ENCODE peak calls at places on chromosomes 13 and 19, in seven cellular contexts. I, X, Y, K, Z, E and J are unnamed samples.
A peak's percentile ranks its signal among the peaks of the same experiment; 100 is the strongest.

GRCh38 chr13:24698686-24699085 is 18.5 kb downstream of the ATP12A start:
- DNase-seq in Y (no peak), K (no peak), Z (no peak), E (no peak), X (no peak), I (no peak), J (no peak)

GRCh38 chr19:2474232-2475017 is 1.5 kb upstream of the GADD45B start:
- DNase-seq in K (peak; percentile 94), X (peak; percentile 75), I (peak; percentile 94), Z (peak; percentile 81), E (peak; percentile 85), Y (peak; percentile 89), J (peak; percentile 82)

GRCh38 chr19:44552324-44552723 is 22.8 kb upstream of the CEACAM20 start:
- DNase-seq in K (no peak), Z (peak; percentile 15), I (no peak), X (no peak), E (no peak), Y (peak; percentile 29), J (no peak)

GRCh38 chr13:107734891-107735620 is 480.3 kb downstream of the LIG4 start:
- DNase-seq in K (no peak), Z (no peak), Y (no peak), I (no peak), E (no peak), X (no peak), J (no peak)

GRCh38 chr19:48501961-48502719 is 9.5 kb downstream of the LMTK3 start:
- DNase-seq in Y (peak; percentile 45), Z (peak; percentile 82), X (no peak), E (peak; percentile 75), K (peak; percentile 97), I (peak; percentile 77), J (no peak)

GRCh38 chr19:44202470-44202869 is 9.9 kb upstream of the ZNF227 start:
- DNase-seq in E (no peak), Y (peak; percentile 85), I (no peak), X (no peak), K (no peak), Z (no peak), J (no peak)

GRCh38 chr19:33292595-33293254 is 9.6 kb downstream of the CEBPA start:
- DNase-seq in Y (no peak), E (peak; percentile 89), K (no peak), Z (no peak), X (no peak), I (no peak), J (no peak)

GRCh38 chr19:14772467-14772866 is 5.9 kb downstream of the ADGRE2 start:
- DNase-seq in E (peak; percentile 14), K (no peak), I (no peak), X (no peak), Y (no peak), Z (no peak), J (no peak)

GRCh38 chr19:2127758-2128157 is 23.6 kb downstream of the AP3D1 start:
- DNase-seq in X (no peak), Y (no peak), I (no peak), K (no peak), E (no peak), Z (no peak), J (no peak)

GRCh38 chr13:99698816-99699099 is 197.5 kb downstream of the TM9SF2 start:
- DNase-seq in E (no peak), Z (no peak), Y (no peak), I (no peak), X (no peak), K (no peak), J (no peak)

GRCh38 chr19:38606131-38606530 is 11.6 kb downstream of the MAP4K1 start:
- DNase-seq in Z (no peak), E (no peak), I (no peak), Y (no peak), K (no peak), X (no peak), J (peak; percentile 76)

GRCh38 chr13:98978280-98978679 is 416 bp upstream of the DOCK9 start:
- DNase-seq in Y (peak; percentile 65), I (no peak), Z (no peak), E (no peak), K (no peak), X (no peak), J (no peak)

GRCh38 chr19:19409235-19410030 is 4.0 kb downstream of the GATAD2A start:
- DNase-seq in K (no peak), Z (no peak), I (no peak), E (no peak), X (no peak), Y (no peak), J (no peak)

GRCh38 chr19:19405919-19406877 is 723 bp downstream of the GATAD2A start:
- DNase-seq in E (peak; percentile 68), K (peak; percentile 86), X (no peak), Y (peak; percentile 52), Z (peak; percentile 43), I (peak; percentile 60), J (no peak)

GRCh38 chr19:19404879-19405860 is at the start of gene GATAD2A:
- DNase-seq in Z (peak; percentile 81), K (peak; percentile 97), I (peak; percentile 98), X (peak; percentile 93), E (peak; percentile 98), Y (peak; percentile 93), J (peak; percentile 36)

GRCh38 chr19:19407640-19407933 is 2.1 kb downstream of the GATAD2A start:
- DNase-seq in I (no peak), E (no peak), Y (no peak), K (no peak), Z (no peak), X (no peak), J (no peak)

GRCh38 chr19:19406878-19407639 is 1.6 kb downstream of the GATAD2A start:
- DNase-seq in I (peak; percentile 58), Y (peak; percentile 55), Z (peak; percentile 49), K (no peak), X (no peak), E (no peak), J (no peak)
- TF ChIP-seq CTCF in I (no peak), Y (peak; percentile 49), Z (peak; percentile 17), K (no peak), X (peak; percentile 23), E (peak; percentile 40), J (peak; percentile 26)

GRCh38 chr19:40806385-40807146 is 7.6 kb downstream of the EGLN2 start:
- DNase-seq in Y (peak; percentile 99), Z (no peak), I (peak; percentile 85), E (peak; percentile 66), X (peak; percentile 84), K (no peak), J (peak; percentile 70)

GRCh38 chr19:40805258-40805868 is 6.4 kb downstream of the EGLN2 start:
- DNase-seq in Y (no peak), K (no peak), E (peak; percentile 63), Z (no peak), X (no peak), I (peak; percentile 73), J (no peak)

GRCh38 chr19:40808021-40808325 is 9.0 kb downstream of the EGLN2 start:
- DNase-seq in I (no peak), X (no peak), E (no peak), Z (no peak), K (no peak), Y (no peak), J (no peak)

GRCh38 chr19:40808497-40808896 is 9.5 kb downstream of the EGLN2 start:
- DNase-seq in K (no peak), Y (no peak), E (no peak), I (no peak), X (no peak), Z (no peak), J (no peak)

DNA sequence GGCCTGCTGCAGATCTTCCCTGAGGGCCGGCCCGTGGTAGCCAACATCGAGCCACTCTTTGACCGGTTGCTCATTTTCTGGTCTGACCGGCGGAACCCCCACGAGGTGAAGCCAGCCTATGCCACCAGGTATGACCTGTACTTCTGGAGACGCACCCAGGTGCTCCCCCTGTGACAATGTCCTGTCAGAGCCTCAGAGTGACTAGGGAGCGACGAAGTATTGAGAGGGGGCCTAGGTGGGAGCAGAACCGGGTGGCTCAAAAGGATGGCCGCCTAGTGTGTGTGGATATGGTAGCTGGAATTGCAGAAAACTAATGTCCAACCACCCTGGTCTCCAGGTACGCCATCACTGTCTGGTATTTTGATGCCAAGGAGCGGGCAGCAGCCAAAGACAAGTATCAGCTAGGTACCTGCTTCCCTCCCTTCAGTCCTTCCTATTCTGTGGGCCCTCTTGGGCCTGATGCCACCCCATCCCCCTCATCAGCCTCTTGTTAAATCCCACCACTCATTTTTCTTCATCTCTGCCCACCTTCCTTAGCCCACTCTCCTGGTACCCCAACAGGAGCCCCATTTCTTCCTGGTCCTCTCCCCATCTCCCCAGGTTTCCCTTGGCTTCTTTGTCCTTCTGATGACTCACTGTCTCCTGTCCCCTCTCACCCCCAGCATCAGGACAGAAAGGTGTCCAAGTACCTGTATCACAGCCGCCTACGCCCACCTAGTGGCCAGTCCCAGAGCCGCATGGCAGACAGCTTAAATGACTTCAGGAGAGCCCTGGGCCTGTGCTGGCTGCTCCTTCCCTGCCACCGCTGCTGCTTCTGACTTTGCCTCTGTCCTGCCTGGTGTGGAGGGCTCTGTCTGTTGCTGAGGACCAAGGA is 8.4 kb downstream of the EGLN2 start:
- DNase-seq in I (no peak), Z (no peak), Y (no peak), K (peak; percentile 72), X (no peak), E (peak; percentile 56), J (no peak)
- TF ChIP-seq CTCF in I (peak; percentile 44), Z (no peak), Y (peak; percentile 28), K (no peak), X (no peak), E (peak; percentile 17), J (peak; percentile 6)

GRCh38 chr13:45737571-45738002 is 35.5 kb downstream of the CBY2 start:
- DNase-seq in Z (peak; percentile 16), K (no peak), Y (no peak), I (no peak), E (no peak), X (no peak), J (no peak)
- TF ChIP-seq CTCF in Z (no peak), K (no peak), Y (peak; percentile 7), I (no peak), E (no peak), X (no peak), J (no peak)

DNA sequence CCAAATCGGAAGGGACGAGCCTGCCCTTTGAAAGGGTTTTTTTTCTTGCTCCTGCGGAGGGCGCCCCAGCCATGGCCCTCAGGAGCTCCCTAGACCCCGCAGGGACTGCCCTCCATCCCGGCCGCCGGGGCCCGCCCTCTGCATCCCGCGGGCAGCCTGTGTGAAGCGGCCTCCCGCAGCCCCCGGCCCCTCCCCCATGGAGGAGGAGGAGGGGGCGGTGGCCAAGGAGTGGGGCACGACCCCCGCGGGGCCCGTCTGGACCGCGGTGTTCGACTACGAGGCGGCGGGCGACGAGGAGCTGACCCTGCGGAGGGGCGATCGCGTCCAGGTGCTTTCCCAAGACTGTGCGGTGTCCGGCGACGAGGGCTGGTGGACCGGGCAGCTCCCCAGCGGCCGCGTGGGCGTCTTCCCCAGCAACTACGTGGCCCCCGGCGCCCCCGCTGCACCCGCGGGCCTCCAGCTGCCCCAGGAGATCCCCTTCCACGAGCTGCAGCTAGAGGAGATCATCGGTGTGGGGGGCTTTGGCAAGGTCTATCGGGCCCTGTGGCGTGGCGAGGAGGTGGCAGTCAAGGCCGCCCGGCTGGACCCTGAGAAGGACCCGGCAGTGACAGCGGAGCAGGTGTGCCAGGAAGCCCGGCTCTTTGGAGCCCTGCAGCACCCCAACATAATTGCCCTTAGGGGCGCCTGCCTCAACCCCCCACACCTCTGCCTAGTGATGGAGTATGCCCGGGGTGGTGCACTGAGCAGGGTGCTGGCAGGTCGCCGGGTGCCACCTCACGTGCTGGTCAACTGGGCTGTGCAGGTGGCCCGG is 815 bp downstream of the MAP3K10 start:
- DNase-seq in E (no peak), K (peak; percentile 77), Z (peak; percentile 24), I (no peak), X (no peak), Y (peak; percentile 25), J (no peak)
- TF ChIP-seq CTCF in E (no peak), K (no peak), Z (no peak), I (no peak), X (no peak), Y (no peak), J (no peak)